ENCODE peak calls at places on chromosomes 7 and 10, in nine cellular contexts. One of them, this sample, is unnamed.

GRCh38 chr7:132226046-132226590 is 350.2 kb downstream of the PLXNA4 start:
- DNase-seq in effector memory CD4-positive, alpha-beta T cell: no peak
- DNase-seq in lower lobe of right lung: no peak
- DNase-seq in adipocyte: no peak
- DNase-seq in GM23338: no peak
- DNase-seq in mucosa of descending colon: no peak
- DNase-seq in colonic mucosa: no peak
- DNase-seq in IMR-90: no peak
- DNase-seq in CD8-positive, alpha-beta memory T cell: no peak
- DNase-seq in this sample: no peak

GRCh38 chr7:142303650-142304049 is 45.8 kb upstream of the PRSS58 start:
- DNase-seq in lower lobe of right lung: no peak
- DNase-seq in effector memory CD4-positive, alpha-beta T cell: no peak
- DNase-seq in mucosa of descending colon: peak; percentile 8
- DNase-seq in IMR-90: no peak
- DNase-seq in colonic mucosa: no peak
- DNase-seq in GM23338: peak; percentile 83
- DNase-seq in CD8-positive, alpha-beta memory T cell: peak; percentile 30
- DNase-seq in adipocyte: peak; percentile 24
- DNase-seq in this sample: no peak

GRCh38 chr7:110839866-110840265 is 251.1 kb upstream of the LRRN3 start:
- DNase-seq in CD8-positive, alpha-beta memory T cell: no peak
- DNase-seq in adipocyte: peak; percentile 54
- DNase-seq in colonic mucosa: no peak
- DNase-seq in lower lobe of right lung: no peak
- DNase-seq in mucosa of descending colon: peak; percentile 15
- DNase-seq in effector memory CD4-positive, alpha-beta T cell: no peak
- DNase-seq in IMR-90: peak; percentile 64
- DNase-seq in GM23338: peak; percentile 45
- DNase-seq in this sample: peak; percentile 83

GRCh38 chr10:71638087-71638576 is 81.4 kb downstream of the C10orf105 start:
- DNase-seq in CD8-positive, alpha-beta memory T cell: no peak
- DNase-seq in IMR-90: no peak
- DNase-seq in GM23338: peak; percentile 49
- DNase-seq in lower lobe of right lung: peak; percentile 82
- DNase-seq in adipocyte: no peak
- DNase-seq in effector memory CD4-positive, alpha-beta T cell: no peak
- DNase-seq in colonic mucosa: peak; percentile 85
- DNase-seq in mucosa of descending colon: peak; percentile 77
- DNase-seq in this sample: no peak

GRCh38 chr10:59557052-59557451 is 152.6 kb downstream of the SLC16A9 start:
- DNase-seq in lower lobe of right lung: no peak
- DNase-seq in CD8-positive, alpha-beta memory T cell: no peak
- DNase-seq in GM23338: peak; percentile 77
- DNase-seq in mucosa of descending colon: no peak
- DNase-seq in colonic mucosa: no peak
- DNase-seq in effector memory CD4-positive, alpha-beta T cell: no peak
- DNase-seq in IMR-90: no peak
- DNase-seq in adipocyte: no peak
- DNase-seq in this sample: no peak

GRCh38 chr7:145845345-145845744 is 271.3 kb upstream of the CNTNAP2 start:
- DNase-seq in mucosa of descending colon: no peak
- DNase-seq in IMR-90: no peak
- DNase-seq in CD8-positive, alpha-beta memory T cell: no peak
- DNase-seq in effector memory CD4-positive, alpha-beta T cell: no peak
- DNase-seq in lower lobe of right lung: no peak
- DNase-seq in adipocyte: no peak
- DNase-seq in colonic mucosa: no peak
- DNase-seq in GM23338: no peak
- DNase-seq in this sample: no peak

GRCh38 chr10:115129752-115130151 is 36.6 kb downstream of the ATRNL1 start:
- DNase-seq in CD8-positive, alpha-beta memory T cell: peak; percentile 3
- DNase-seq in IMR-90: peak; percentile 37
- DNase-seq in adipocyte: peak; percentile 81
- DNase-seq in lower lobe of right lung: no peak
- DNase-seq in colonic mucosa: no peak
- DNase-seq in effector memory CD4-positive, alpha-beta T cell: no peak
- DNase-seq in mucosa of descending colon: no peak
- DNase-seq in GM23338: peak; percentile 57
- DNase-seq in this sample: no peak

GRCh38 chr7:127582361-127582760 is 3.0 kb downstream of the GCC1 start:
- DNase-seq in mucosa of descending colon: no peak
- DNase-seq in GM23338: no peak
- DNase-seq in lower lobe of right lung: no peak
- DNase-seq in IMR-90: no peak
- DNase-seq in adipocyte: no peak
- DNase-seq in effector memory CD4-positive, alpha-beta T cell: no peak
- DNase-seq in CD8-positive, alpha-beta memory T cell: no peak
- DNase-seq in colonic mucosa: no peak
- DNase-seq in this sample: peak; percentile 31

GRCh38 chr10:31036209-31036608 is 4.5 kb upstream of the ZNF438 start:
- DNase-seq in mucosa of descending colon: no peak
- DNase-seq in effector memory CD4-positive, alpha-beta T cell: no peak
- DNase-seq in IMR-90: peak; percentile 55
- DNase-seq in CD8-positive, alpha-beta memory T cell: no peak
- DNase-seq in GM23338: peak; percentile 90
- DNase-seq in colonic mucosa: no peak
- DNase-seq in lower lobe of right lung: no peak
- DNase-seq in adipocyte: peak; percentile 31
- DNase-seq in this sample: no peak

GRCh38 chr10:114551310-114551972 is 106.6 kb downstream of the ABLIM1 start:
- DNase-seq in CD8-positive, alpha-beta memory T cell: no peak
- DNase-seq in GM23338: no peak
- DNase-seq in colonic mucosa: peak; percentile 85
- DNase-seq in effector memory CD4-positive, alpha-beta T cell: no peak
- DNase-seq in adipocyte: no peak
- DNase-seq in mucosa of descending colon: peak; percentile 91
- DNase-seq in lower lobe of right lung: peak; percentile 78
- DNase-seq in IMR-90: peak; percentile 14
- DNase-seq in this sample: peak; percentile 65

GRCh38 chr10:45452268-45452667 is 78.3 kb downstream of the ALOX5 start:
- DNase-seq in mucosa of descending colon: no peak
- DNase-seq in GM23338: no peak
- DNase-seq in effector memory CD4-positive, alpha-beta T cell: no peak
- DNase-seq in lower lobe of right lung: no peak
- DNase-seq in CD8-positive, alpha-beta memory T cell: no peak
- DNase-seq in colonic mucosa: no peak
- DNase-seq in IMR-90: no peak
- DNase-seq in adipocyte: no peak
- DNase-seq in this sample: no peak

GRCh38 chr7:25025218-25025671 is 45.3 kb upstream of the OSBPL3 start:
- DNase-seq in colonic mucosa: no peak
- DNase-seq in lower lobe of right lung: no peak
- DNase-seq in adipocyte: peak; percentile 82
- DNase-seq in CD8-positive, alpha-beta memory T cell: no peak
- DNase-seq in effector memory CD4-positive, alpha-beta T cell: no peak
- DNase-seq in mucosa of descending colon: no peak
- DNase-seq in IMR-90: peak; percentile 94
- DNase-seq in GM23338: no peak
- DNase-seq in this sample: no peak
- H3K4me1 ChIP-seq in colonic mucosa: no peaks in the 10 kb centered on the region
- H3K4me1 ChIP-seq in lower lobe of right lung: no peaks in the 10 kb centered on the region
- H3K4me1 ChIP-seq in adipocyte: peaks cover 37% of the 10 kb centered on the region
- H3K4me1 ChIP-seq in CD8-positive, alpha-beta memory T cell: peaks cover 28% of the 10 kb centered on the region
- H3K4me1 ChIP-seq in effector memory CD4-positive, alpha-beta T cell: peaks cover 24% of the 10 kb centered on the region
- H3K4me1 ChIP-seq in mucosa of descending colon: no peaks in the 10 kb centered on the region
- H3K4me1 ChIP-seq in IMR-90: peaks cover 19% of the 10 kb centered on the region
- H3K4me1 ChIP-seq in GM23338: peaks cover 21% of the 10 kb centered on the region
- H3K4me1 ChIP-seq in this sample: no peaks in the 10 kb centered on the region

GRCh38 chr10:43202657-43203490 is 64.0 kb downstream of the RASGEF1A start:
- DNase-seq in lower lobe of right lung: peak; percentile 75
- DNase-seq in mucosa of descending colon: peak; percentile 44
- DNase-seq in IMR-90: no peak
- DNase-seq in adipocyte: peak; percentile 27
- DNase-seq in GM23338: peak; percentile 94
- DNase-seq in CD8-positive, alpha-beta memory T cell: no peak
- DNase-seq in effector memory CD4-positive, alpha-beta T cell: peak; percentile 34
- DNase-seq in colonic mucosa: peak; percentile 60
- DNase-seq in this sample: peak; percentile 18
- H3K4me3 ChIP-seq in lower lobe of right lung: peak overlapping the region; percentile 51
- H3K4me3 ChIP-seq in mucosa of descending colon: no peak overlapping the region
- H3K4me3 ChIP-seq in IMR-90: peak overlapping the region; percentile 31
- H3K4me3 ChIP-seq in adipocyte: peak overlapping the region; percentile 75
- H3K4me3 ChIP-seq in GM23338: peak overlapping the region; percentile 88
- H3K4me3 ChIP-seq in CD8-positive, alpha-beta memory T cell: no peak overlapping the region
- H3K4me3 ChIP-seq in effector memory CD4-positive, alpha-beta T cell: peak overlapping the region; percentile 55
- H3K4me3 ChIP-seq in colonic mucosa: peak overlapping the region; percentile 34
- H3K4me3 ChIP-seq in this sample: no peak overlapping the region

DNA sequence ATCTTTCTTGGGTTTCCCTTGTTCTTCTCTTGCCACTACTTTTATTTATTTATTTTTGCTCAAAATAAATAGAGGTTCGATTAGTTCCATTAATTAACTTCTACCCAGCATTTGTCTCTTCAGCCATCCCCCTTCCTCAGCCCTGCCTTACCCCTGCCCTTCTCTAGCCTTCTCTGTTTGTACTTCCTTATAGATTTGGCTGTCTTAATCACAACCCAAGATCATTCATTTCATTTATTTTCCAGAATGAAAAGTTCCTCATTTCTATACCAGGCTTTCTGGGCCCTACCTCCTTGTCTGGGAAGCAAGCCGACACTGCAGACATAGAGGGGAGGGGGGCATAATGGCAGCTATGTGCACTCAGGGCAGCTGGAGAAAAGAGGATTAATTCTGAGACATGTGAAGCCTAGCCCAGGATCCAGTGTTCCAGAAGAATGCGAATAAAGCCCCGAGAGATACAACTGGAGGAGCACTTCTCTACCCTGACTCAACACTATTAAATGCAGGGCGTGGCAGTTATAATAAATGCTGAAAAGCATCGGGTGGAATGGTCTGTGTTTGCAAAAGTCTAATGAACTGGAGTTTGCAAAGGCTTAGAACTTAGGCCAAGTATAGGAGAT is 6.4 kb upstream of the PDCD4 start:
- DNase-seq in colonic mucosa: peak; percentile 76
- DNase-seq in GM23338: no peak
- DNase-seq in mucosa of descending colon: peak; percentile 63
- DNase-seq in CD8-positive, alpha-beta memory T cell: no peak
- DNase-seq in IMR-90: peak; percentile 27
- DNase-seq in lower lobe of right lung: no peak
- DNase-seq in adipocyte: peak; percentile 86
- DNase-seq in effector memory CD4-positive, alpha-beta T cell: no peak
- DNase-seq in this sample: no peak
- H3K4me1 ChIP-seq in colonic mucosa: peaks cover 12% of the 10 kb centered on the region
- H3K4me1 ChIP-seq in GM23338: no peaks in the 10 kb centered on the region
- H3K4me1 ChIP-seq in mucosa of descending colon: peaks cover 65% of the 10 kb centered on the region
- H3K4me1 ChIP-seq in CD8-positive, alpha-beta memory T cell: peaks cover 98% of the 10 kb centered on the region
- H3K4me1 ChIP-seq in IMR-90: peaks cover 12% of the 10 kb centered on the region
- H3K4me1 ChIP-seq in lower lobe of right lung: peaks cover 72% of the 10 kb centered on the region
- H3K4me1 ChIP-seq in adipocyte: peaks cover 61% of the 10 kb centered on the region
- H3K4me1 ChIP-seq in effector memory CD4-positive, alpha-beta T cell: peaks cover 97% of the 10 kb centered on the region
- H3K4me1 ChIP-seq in this sample: peaks cover 8% of the 10 kb centered on the region

GRCh38 chr10:17454181-17454800 is at the start of gene ST8SIA6:
- DNase-seq in adipocyte: peak; percentile 85
- DNase-seq in colonic mucosa: peak; percentile 51
- DNase-seq in mucosa of descending colon: peak; percentile 62
- DNase-seq in GM23338: peak; percentile 78
- DNase-seq in effector memory CD4-positive, alpha-beta T cell: no peak
- DNase-seq in IMR-90: peak; percentile 47
- DNase-seq in CD8-positive, alpha-beta memory T cell: peak; percentile 50
- DNase-seq in lower lobe of right lung: peak; percentile 59
- DNase-seq in this sample: peak; percentile 30
- H3K4me3 ChIP-seq in adipocyte: peak within 1 kb of the TSS; percentile 75
- H3K4me3 ChIP-seq in colonic mucosa: peak within 1 kb of the TSS; percentile 41
- H3K4me3 ChIP-seq in mucosa of descending colon: no peak within 1 kb of the TSS
- H3K4me3 ChIP-seq in GM23338: peak within 1 kb of the TSS; percentile 78
- H3K4me3 ChIP-seq in effector memory CD4-positive, alpha-beta T cell: peak within 1 kb of the TSS; percentile 61
- H3K4me3 ChIP-seq in IMR-90: peak within 1 kb of the TSS; percentile 52
- H3K4me3 ChIP-seq in CD8-positive, alpha-beta memory T cell: peak within 1 kb of the TSS; percentile 63
- H3K4me3 ChIP-seq in lower lobe of right lung: peak within 1 kb of the TSS; percentile 62
- H3K4me3 ChIP-seq in this sample: no peak within 1 kb of the TSS

GRCh38 chr10:70480254-70480861 is 1.8 kb downstream of the PALD1 start:
- DNase-seq in effector memory CD4-positive, alpha-beta T cell: no peak
- DNase-seq in colonic mucosa: no peak
- DNase-seq in CD8-positive, alpha-beta memory T cell: peak; percentile 38
- DNase-seq in GM23338: no peak
- DNase-seq in IMR-90: no peak
- DNase-seq in mucosa of descending colon: no peak
- DNase-seq in lower lobe of right lung: no peak
- DNase-seq in adipocyte: no peak
- DNase-seq in this sample: no peak

GRCh38 chr10:70479626-70480253 is 1.2 kb downstream of the PALD1 start:
- DNase-seq in IMR-90: no peak
- DNase-seq in mucosa of descending colon: peak; percentile 39
- DNase-seq in GM23338: peak; percentile 36
- DNase-seq in effector memory CD4-positive, alpha-beta T cell: no peak
- DNase-seq in adipocyte: no peak
- DNase-seq in lower lobe of right lung: no peak
- DNase-seq in colonic mucosa: no peak
- DNase-seq in CD8-positive, alpha-beta memory T cell: no peak
- DNase-seq in this sample: no peak

GRCh38 chr10:70477661-70478162 is 855 bp upstream of the PALD1 start:
- DNase-seq in adipocyte: no peak
- DNase-seq in lower lobe of right lung: no peak
- DNase-seq in GM23338: peak; percentile 66
- DNase-seq in IMR-90: peak; percentile 18
- DNase-seq in colonic mucosa: no peak
- DNase-seq in CD8-positive, alpha-beta memory T cell: peak; percentile 78
- DNase-seq in mucosa of descending colon: no peak
- DNase-seq in effector memory CD4-positive, alpha-beta T cell: peak; percentile 73
- DNase-seq in this sample: peak; percentile 29

GRCh38 chr10:70479161-70479531 is 579 bp downstream of the PALD1 start:
- DNase-seq in IMR-90: no peak
- DNase-seq in lower lobe of right lung: no peak
- DNase-seq in effector memory CD4-positive, alpha-beta T cell: no peak
- DNase-seq in mucosa of descending colon: no peak
- DNase-seq in CD8-positive, alpha-beta memory T cell: no peak
- DNase-seq in GM23338: peak; percentile 55
- DNase-seq in adipocyte: no peak
- DNase-seq in colonic mucosa: no peak
- DNase-seq in this sample: no peak

DNA sequence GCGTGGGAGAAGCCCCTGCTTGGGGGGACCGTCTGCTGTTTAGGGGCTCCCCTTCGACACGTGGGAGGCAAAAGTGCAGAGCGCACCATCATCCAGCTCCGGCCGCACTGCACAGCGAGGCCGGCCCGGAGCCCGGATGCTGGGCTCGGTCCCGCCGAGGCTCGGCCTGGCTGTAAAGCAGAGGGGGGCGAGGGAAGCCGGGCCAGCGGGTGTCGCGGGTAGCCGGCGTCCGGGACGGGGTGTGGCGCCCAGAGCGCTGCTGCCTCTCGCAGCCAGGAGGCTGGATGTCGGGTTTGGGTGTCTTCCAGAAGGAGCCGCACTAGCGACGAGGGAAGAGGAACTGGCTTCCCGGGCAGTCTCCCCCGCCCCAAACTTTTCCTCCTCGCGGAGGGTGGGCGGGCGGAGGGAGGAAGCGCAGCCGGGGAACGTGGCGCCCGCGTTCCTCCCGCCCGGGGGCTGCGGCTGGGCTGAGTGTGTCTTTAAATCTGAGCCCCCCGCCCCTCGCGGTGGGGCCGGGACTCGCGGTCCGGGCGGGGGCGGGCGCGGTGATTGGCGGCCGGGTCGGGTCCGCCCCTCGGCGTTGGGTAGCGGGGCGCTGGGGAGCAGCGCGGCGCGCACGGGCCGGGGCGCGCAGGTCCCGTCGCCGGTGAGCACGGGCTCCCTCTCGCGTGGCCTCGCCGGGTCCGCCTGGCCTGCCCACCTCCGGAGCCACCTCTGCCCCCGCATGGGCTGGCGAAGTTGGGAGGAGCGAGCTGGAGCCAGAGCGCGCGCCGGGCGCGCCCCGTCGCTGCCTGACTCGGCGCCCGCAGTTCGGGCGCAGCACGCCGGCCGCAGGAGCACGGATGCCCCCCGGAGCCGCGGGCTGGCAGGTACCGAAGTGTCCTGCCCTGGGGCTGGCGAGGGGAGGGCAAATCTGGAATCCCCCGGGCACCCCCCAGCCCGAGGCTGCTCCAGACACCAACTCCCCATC is at the start of gene PALD1:
- DNase-seq in adipocyte: peak; percentile 74
- DNase-seq in CD8-positive, alpha-beta memory T cell: peak; percentile 43
- DNase-seq in effector memory CD4-positive, alpha-beta T cell: no peak
- DNase-seq in GM23338: peak; percentile 88
- DNase-seq in colonic mucosa: peak; percentile 64
- DNase-seq in IMR-90: no peak
- DNase-seq in mucosa of descending colon: peak; percentile 51
- DNase-seq in lower lobe of right lung: peak; percentile 78
- DNase-seq in this sample: peak; percentile 57
- H3K4me1 ChIP-seq in adipocyte: peaks cover 10% of the 10 kb centered on the region
- H3K4me1 ChIP-seq in CD8-positive, alpha-beta memory T cell: peaks cover 39% of the 10 kb centered on the region
- H3K4me1 ChIP-seq in effector memory CD4-positive, alpha-beta T cell: peaks cover 36% of the 10 kb centered on the region
- H3K4me1 ChIP-seq in GM23338: peaks cover 28% of the 10 kb centered on the region
- H3K4me1 ChIP-seq in colonic mucosa: peaks cover 11% of the 10 kb centered on the region
- H3K4me1 ChIP-seq in IMR-90: no peaks in the 10 kb centered on the region
- H3K4me1 ChIP-seq in mucosa of descending colon: peaks cover 20% of the 10 kb centered on the region
- H3K4me1 ChIP-seq in lower lobe of right lung: peaks cover 59% of the 10 kb centered on the region
- H3K4me1 ChIP-seq in this sample: no peaks in the 10 kb centered on the region